ENCODE peak calls at places on chromosome 5, in four cellular contexts. One of them, this sample, is unnamed. For H3K9me3, the result is how much of the 10 kb centered on the place peaks cover.

GRCh38 chr5:19987594-19988345 is at the start of gene CDH18:
- DNase-seq in cardiac muscle cell: peak
- DNase-seq in prostate gland: peak
- DNase-seq in breast epithelium: peak
- DNase-seq in this sample: no peak

GRCh38 chr5:180332051-180332517 is 21.1 kb downstream of the GFPT2 start:
- DNase-seq in prostate gland: no peak
- DNase-seq in cardiac muscle cell: no peak
- DNase-seq in breast epithelium: no peak
- DNase-seq in this sample: no peak

GRCh38 chr5:139391570-139392323 is 2.0 kb upstream of the MZB1 start:
- DNase-seq in prostate gland: no peak
- DNase-seq in breast epithelium: no peak
- DNase-seq in cardiac muscle cell: no peak
- DNase-seq in this sample: no peak

GRCh38 chr5:157266286-157267007 is 524 bp downstream of the CYFIP2 start:
- DNase-seq in prostate gland: no peak
- DNase-seq in cardiac muscle cell: peak
- DNase-seq in breast epithelium: no peak
- DNase-seq in this sample: peak

GRCh38 chr5:166962470-166962869 is 1329.0 kb upstream of the WWC1 start:
- DNase-seq in prostate gland: no peak
- DNase-seq in cardiac muscle cell: no peak
- DNase-seq in breast epithelium: no peak
- DNase-seq in this sample: no peak

GRCh38 chr5:109693535-109694152 is 3.9 kb downstream of the MAN2A1 start:
- DNase-seq in cardiac muscle cell: no peak
- DNase-seq in breast epithelium: no peak
- DNase-seq in prostate gland: no peak
- DNase-seq in this sample: no peak

GRCh38 chr5:42718591-42718990 is 38.0 kb upstream of the CCDC152 start:
- DNase-seq in breast epithelium: no peak
- DNase-seq in cardiac muscle cell: no peak
- DNase-seq in prostate gland: no peak
- DNase-seq in this sample: no peak

GRCh38 chr5:143842920-143843319 is 31.0 kb downstream of the HMHB1 start:
- DNase-seq in prostate gland: no peak
- DNase-seq in cardiac muscle cell: no peak
- DNase-seq in breast epithelium: no peak
- DNase-seq in this sample: no peak

GRCh38 chr5:172303090-172303995 is 19.8 kb upstream of the UBTD2 start:
- DNase-seq in prostate gland: no peak
- DNase-seq in breast epithelium: no peak
- DNase-seq in cardiac muscle cell: no peak
- DNase-seq in this sample: no peak

GRCh38 chr5:172707285-172708182 is 63.5 kb downstream of the DUSP1 start:
- DNase-seq in cardiac muscle cell: peak
- DNase-seq in breast epithelium: no peak
- DNase-seq in prostate gland: no peak
- DNase-seq in this sample: no peak

GRCh38 chr5:113268232-113268631 is 166.6 kb downstream of the TSSK1B start:
- DNase-seq in cardiac muscle cell: no peak
- DNase-seq in breast epithelium: no peak
- DNase-seq in prostate gland: no peak
- DNase-seq in this sample: no peak

GRCh38 chr5:32297181-32298055 is 15.3 kb downstream of the MTMR12 start:
- DNase-seq in cardiac muscle cell: no peak
- DNase-seq in prostate gland: no peak
- DNase-seq in breast epithelium: no peak
- DNase-seq in this sample: no peak

GRCh38 chr5:435961-436640 is 6.9 kb upstream of the EXOC3 start:
- DNase-seq in prostate gland: no peak
- DNase-seq in cardiac muscle cell: peak
- DNase-seq in breast epithelium: no peak
- DNase-seq in this sample: no peak

GRCh38 chr5:142617416-142617815 is 68.5 kb downstream of the FGF1 start:
- DNase-seq in breast epithelium: no peak
- DNase-seq in cardiac muscle cell: no peak
- DNase-seq in prostate gland: no peak
- DNase-seq in this sample: no peak

GRCh38 chr5:173394701-173395100 is 66.5 kb upstream of the STC2 start:
- DNase-seq in prostate gland: no peak
- DNase-seq in cardiac muscle cell: no peak
- DNase-seq in breast epithelium: no peak
- DNase-seq in this sample: no peak

GRCh38 chr5:180599590-180599914 is 8.3 kb upstream of the SCGB3A1 start:
- DNase-seq in prostate gland: no peak
- DNase-seq in cardiac muscle cell: no peak
- DNase-seq in breast epithelium: no peak
- DNase-seq in this sample: no peak

GRCh38 chr5:159095882-159096554 is 3.7 kb downstream of the EBF1 start:
- DNase-seq in breast epithelium: no peak
- DNase-seq in cardiac muscle cell: no peak
- DNase-seq in prostate gland: no peak
- DNase-seq in this sample: no peak

GRCh38 chr5:159096555-159097460 is 2.9 kb downstream of the EBF1 start:
- DNase-seq in breast epithelium: no peak
- DNase-seq in cardiac muscle cell: no peak
- DNase-seq in prostate gland: no peak
- DNase-seq in this sample: no peak

GRCh38 chr5:159095218-159095617 is 4.5 kb downstream of the EBF1 start:
- DNase-seq in breast epithelium: no peak
- DNase-seq in prostate gland: no peak
- DNase-seq in cardiac muscle cell: no peak
- DNase-seq in this sample: no peak

GRCh38 chr5:159092288-159092687 is 7.4 kb downstream of the EBF1 start:
- DNase-seq in cardiac muscle cell: no peak
- DNase-seq in breast epithelium: no peak
- DNase-seq in prostate gland: no peak
- DNase-seq in this sample: no peak

DNA sequence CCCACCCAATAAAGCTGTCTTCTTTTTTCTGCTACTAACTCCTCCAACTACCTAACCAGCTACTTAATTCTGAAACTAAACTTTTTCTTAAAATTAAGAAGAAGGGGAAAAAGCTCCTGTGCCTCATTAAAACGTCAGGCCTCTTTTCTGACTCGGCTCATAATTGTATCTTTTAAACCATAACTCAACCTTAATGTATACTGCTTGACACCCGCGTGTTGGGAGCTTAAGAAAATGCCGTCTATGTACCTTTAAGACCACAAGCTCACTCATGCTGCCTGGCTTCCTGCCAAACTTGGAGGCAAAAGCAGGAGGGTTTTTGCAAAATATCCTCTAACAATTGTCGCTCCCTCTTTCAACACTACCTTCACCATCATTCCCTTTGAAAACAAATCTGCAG is 5.0 kb downstream of the EBF1 start:
- DNase-seq in breast epithelium: no peak
- DNase-seq in prostate gland: no peak
- DNase-seq in cardiac muscle cell: peak
- DNase-seq in this sample: no peak
- H3K27ac ChIP-seq in breast epithelium: peak
- H3K27ac ChIP-seq in prostate gland: no peak
- H3K27ac ChIP-seq in cardiac muscle cell: no peak
- H3K27ac ChIP-seq in this sample: no peak

GRCh38 chr5:78387468-78388153 is 27.2 kb downstream of the SCAMP1 start:
- DNase-seq in prostate gland: no peak
- DNase-seq in cardiac muscle cell: no peak
- DNase-seq in breast epithelium: no peak
- DNase-seq in this sample: no peak
- H3K9me3 ChIP-seq in prostate gland: under half
- H3K9me3 ChIP-seq in cardiac muscle cell: under half
- H3K9me3 ChIP-seq in breast epithelium: under half
- H3K9me3 ChIP-seq in this sample: under half

GRCh38 chr5:114408847-114409246 is 47.0 kb downstream of the KCNN2 start:
- DNase-seq in prostate gland: no peak
- DNase-seq in breast epithelium: no peak
- DNase-seq in cardiac muscle cell: no peak
- DNase-seq in this sample: no peak
- H3K27ac ChIP-seq in prostate gland: no peak
- H3K27ac ChIP-seq in breast epithelium: no peak
- H3K27ac ChIP-seq in cardiac muscle cell: no peak
- H3K27ac ChIP-seq in this sample: no peak

GRCh38 chr5:4419276-4419675 is 720.9 kb upstream of the ADAMTS16 start:
- DNase-seq in breast epithelium: no peak
- DNase-seq in prostate gland: no peak
- DNase-seq in cardiac muscle cell: no peak
- DNase-seq in this sample: no peak

GRCh38 chr5:4422247-4422646 is 717.9 kb upstream of the ADAMTS16 start:
- DNase-seq in prostate gland: no peak
- DNase-seq in breast epithelium: no peak
- DNase-seq in cardiac muscle cell: no peak
- DNase-seq in this sample: no peak

GRCh38 chr5:4420177-4420576 is 720.0 kb upstream of the ADAMTS16 start:
- DNase-seq in cardiac muscle cell: no peak
- DNase-seq in breast epithelium: no peak
- DNase-seq in prostate gland: no peak
- DNase-seq in this sample: no peak
- H3K9me3 ChIP-seq in cardiac muscle cell: under half
- H3K9me3 ChIP-seq in breast epithelium: under half
- H3K9me3 ChIP-seq in prostate gland: under half
- H3K9me3 ChIP-seq in this sample: under half

DNA sequence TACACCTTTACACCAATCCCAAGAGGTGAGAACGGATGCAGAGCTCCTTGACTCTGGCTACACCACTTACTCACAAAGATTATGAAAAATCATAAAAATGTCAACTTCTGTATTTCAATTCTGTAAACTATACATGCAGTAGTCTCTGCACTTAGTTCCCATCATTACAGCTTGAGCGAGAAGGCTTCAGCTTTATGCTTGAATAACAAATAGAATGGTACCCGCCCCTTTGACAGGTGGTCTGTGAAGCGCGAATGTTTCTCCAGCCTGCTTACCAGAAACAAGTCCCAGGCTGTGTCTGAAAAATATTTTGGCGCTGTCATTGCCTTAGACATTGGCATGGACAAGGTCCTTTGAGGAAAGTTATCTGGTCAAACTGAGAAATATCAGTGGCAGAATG is 562.4 kb upstream of the CLINT1 start:
- DNase-seq in cardiac muscle cell: no peak
- DNase-seq in breast epithelium: no peak
- DNase-seq in prostate gland: no peak
- DNase-seq in this sample: no peak
- H3K27ac ChIP-seq in cardiac muscle cell: no peak
- H3K27ac ChIP-seq in breast epithelium: no peak
- H3K27ac ChIP-seq in prostate gland: no peak
- H3K27ac ChIP-seq in this sample: no peak

GRCh38 chr5:179055436-179055835 is 4.7 kb upstream of the ZNF354C start:
- DNase-seq in breast epithelium: no peak
- DNase-seq in prostate gland: no peak
- DNase-seq in cardiac muscle cell: no peak
- DNase-seq in this sample: no peak

GRCh38 chr5:179065703-179066102 is 5.5 kb downstream of the ZNF354C start:
- DNase-seq in cardiac muscle cell: no peak
- DNase-seq in breast epithelium: no peak
- DNase-seq in prostate gland: no peak
- DNase-seq in this sample: no peak

GRCh38 chr5:179061025-179061424 is 852 bp downstream of the ZNF354C start:
- DNase-seq in breast epithelium: no peak
- DNase-seq in cardiac muscle cell: no peak
- DNase-seq in prostate gland: no peak
- DNase-seq in this sample: no peak

GRCh38 chr5:179054876-179055275 is 5.3 kb upstream of the ZNF354C start:
- DNase-seq in cardiac muscle cell: no peak
- DNase-seq in prostate gland: no peak
- DNase-seq in breast epithelium: no peak
- DNase-seq in this sample: no peak

DNA sequence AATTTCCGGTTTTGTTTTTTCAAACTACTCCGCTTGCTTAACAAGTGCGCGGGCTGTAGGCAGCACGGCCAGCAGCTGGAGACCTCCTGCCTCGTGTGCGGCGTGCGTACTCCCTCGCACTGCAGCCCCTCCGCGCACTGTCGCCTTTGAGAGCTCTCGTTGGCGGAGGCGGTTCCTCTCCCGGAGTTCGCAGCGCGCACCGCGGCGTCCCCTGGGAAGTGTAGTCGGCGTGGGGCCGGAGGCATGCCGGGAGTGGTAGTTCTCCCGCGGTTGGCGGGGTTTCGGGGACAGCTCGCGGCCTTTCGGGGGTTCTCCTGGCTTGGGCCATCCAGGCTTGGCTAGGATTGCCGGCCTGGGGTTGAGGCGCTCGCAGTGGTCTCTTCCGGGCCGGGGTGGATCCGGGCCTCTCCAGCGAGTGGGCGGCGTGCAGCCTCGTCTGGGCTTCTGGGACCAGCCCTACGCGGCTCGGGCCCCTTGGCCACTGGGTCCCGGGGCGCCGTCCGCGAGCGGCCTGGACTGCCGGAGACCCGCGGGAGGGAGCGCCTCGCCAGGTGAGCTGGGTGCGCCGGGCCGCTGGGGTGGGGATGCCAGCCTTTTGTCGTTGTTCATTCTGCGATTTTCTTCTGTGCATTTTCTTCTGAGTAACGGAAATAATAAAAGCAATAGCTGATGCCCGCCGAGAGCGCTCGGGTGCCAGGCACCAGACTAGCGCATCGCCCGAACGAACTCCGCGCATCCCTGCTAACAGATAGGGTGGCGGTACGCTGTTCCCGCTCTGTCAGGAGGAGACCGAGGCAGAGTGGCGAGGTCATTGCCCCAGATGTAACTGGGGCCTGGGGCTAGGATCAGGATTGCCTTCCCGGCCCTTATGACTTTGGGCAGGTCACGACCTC is at the start of gene ZNF354C:
- DNase-seq in cardiac muscle cell: peak
- DNase-seq in breast epithelium: peak
- DNase-seq in prostate gland: peak
- DNase-seq in this sample: peak
- H3K9me3 ChIP-seq in cardiac muscle cell: under half
- H3K9me3 ChIP-seq in breast epithelium: under half
- H3K9me3 ChIP-seq in prostate gland: under half
- H3K9me3 ChIP-seq in this sample: under half

DNA sequence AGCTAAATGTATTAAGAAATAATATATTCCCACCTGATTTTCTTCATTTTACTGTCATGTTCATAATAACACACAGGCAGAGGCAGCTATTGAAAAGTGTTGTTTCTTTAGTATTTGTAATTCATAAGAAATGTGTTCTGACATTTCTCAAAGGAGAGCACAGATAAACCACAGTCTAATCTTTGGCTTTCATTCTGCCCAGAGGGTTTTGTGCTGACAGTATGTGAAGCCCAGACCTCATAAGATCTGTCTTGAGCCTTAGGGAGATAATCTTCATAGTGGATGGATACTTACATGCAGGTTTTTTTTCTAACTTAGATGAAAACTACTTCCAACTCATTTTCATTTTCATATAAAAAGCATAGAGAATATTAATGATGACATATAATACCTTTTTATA is 206.1 kb downstream of the CHSY3 start:
- DNase-seq in cardiac muscle cell: no peak
- DNase-seq in prostate gland: no peak
- DNase-seq in breast epithelium: no peak
- DNase-seq in this sample: no peak
- H3K27ac ChIP-seq in cardiac muscle cell: no peak
- H3K27ac ChIP-seq in prostate gland: no peak
- H3K27ac ChIP-seq in breast epithelium: no peak
- H3K27ac ChIP-seq in this sample: no peak

GRCh38 chr5:2464141-2464540 is 287.3 kb downstream of the IRX2 start:
- DNase-seq in prostate gland: no peak
- DNase-seq in breast epithelium: no peak
- DNase-seq in cardiac muscle cell: no peak
- DNase-seq in this sample: no peak
- H3K9me3 ChIP-seq in prostate gland: under half
- H3K9me3 ChIP-seq in breast epithelium: under half
- H3K9me3 ChIP-seq in cardiac muscle cell: under half
- H3K9me3 ChIP-seq in this sample: under half